ENCODE peak calls at places on chromosome 2, in six cellular contexts. P is fibroblast of lung, C is mucosa of descending colon, Y is K562, X is HFF-Myc, W is mesendoderm. E is an unnamed sample.
A peak's percentile ranks its signal among the peaks of the same experiment; 100 is the strongest.

GRCh38 chr2:84779781-84780180 is 101.1 kb downstream of the TRABD2A start:
- DNase-seq in P (no peak), C (no peak), X (no peak), W (no peak), Y (peak; percentile 19), E (no peak)

GRCh38 chr2:197309369-197310231 is 980 bp downstream of the ANKRD44 start:
- DNase-seq in W (peak; percentile 45), P (no peak), X (no peak), Y (no peak), C (peak; percentile 52), E (peak; percentile 6)

GRCh38 chr2:26486789-26487188 is 8.9 kb upstream of the OTOF start:
- DNase-seq in Y (no peak), P (no peak), C (no peak), X (no peak), W (no peak), E (no peak)

GRCh38 chr2:121455438-121455837 is 75.2 kb upstream of the RNU4ATAC start:
- DNase-seq in Y (peak; percentile 51), C (no peak), X (no peak), W (no peak), P (no peak), E (no peak)

GRCh38 chr2:233385489-233386044 is 31.3 kb downstream of the DGKD start:
- DNase-seq in C (no peak), W (no peak), X (no peak), Y (peak; percentile 33), P (peak; percentile 28), E (peak; percentile 10)

GRCh38 chr2:68251855-68252406 is 401 bp downstream of the PPP3R1 start:
- DNase-seq in X (no peak), C (no peak), P (no peak), W (peak; percentile 37), Y (peak; percentile 51), E (no peak)

GRCh38 chr2:149994057-149994728 is 406.6 kb upstream of the MMADHC start:
- DNase-seq in W (peak; percentile 16), X (peak; percentile 51), C (peak; percentile 52), P (peak; percentile 61), Y (no peak), E (peak; percentile 71)

GRCh38 chr2:26577442-26578433 is 63.4 kb downstream of the CIB4 start:
- DNase-seq in P (peak; percentile 55), C (peak; percentile 75), Y (peak; percentile 74), W (peak; percentile 75), X (peak; percentile 26), E (peak; percentile 39)

GRCh38 chr2:118658581-118659248 is 188.7 kb downstream of the EN1 start:
- DNase-seq in X (peak; percentile 71), P (no peak), W (no peak), C (no peak), Y (no peak), E (no peak)

GRCh38 chr2:118665784-118666529 is 181.5 kb downstream of the EN1 start:
- DNase-seq in W (no peak), C (no peak), P (no peak), X (no peak), Y (peak; percentile 51), E (no peak)

GRCh38 chr2:144570566-144570965 is 50.6 kb upstream of the ZEB2 start:
- DNase-seq in X (no peak), C (no peak), P (no peak), W (no peak), Y (no peak), E (no peak)

GRCh38 chr2:138123741-138124140 is 159.5 kb downstream of the HNMT start:
- DNase-seq in P (no peak), X (no peak), Y (no peak), C (no peak), W (peak; percentile 63), E (no peak)

GRCh38 chr2:151669585-151670081 is 64.6 kb downstream of the NEB start:
- DNase-seq in X (no peak), C (no peak), Y (peak; percentile 80), P (no peak), W (peak; percentile 54), E (no peak)

GRCh38 chr2:230614913-230615332 is 97.7 kb upstream of the CAB39 start:
- DNase-seq in P (no peak), W (no peak), C (peak; percentile 52), Y (peak; percentile 20), X (no peak), E (no peak)

GRCh38 chr2:73852020-73852419 is 23.3 kb downstream of the STAMBP start:
- DNase-seq in Y (peak; percentile 29), W (no peak), X (peak; percentile 31), P (peak; percentile 70), C (no peak), E (peak; percentile 63)

GRCh38 chr2:174198846-174199564 is 49.3 kb downstream of the OLA1 start:
- DNase-seq in Y (no peak), P (no peak), X (no peak), C (no peak), W (peak; percentile 59), E (no peak)
- H3K4me3 ChIP-seq in Y (no peak overlapping the region), P (no peak overlapping the region), X (no peak overlapping the region), C (no peak overlapping the region), W (no peak overlapping the region), E (no peak overlapping the region)

GRCh38 chr2:160380613-160381012 is 113.0 kb downstream of the RBMS1 start:
- DNase-seq in C (no peak), Y (no peak), W (no peak), X (no peak), P (no peak), E (no peak)
- H3K4me3 ChIP-seq in C (no peak overlapping the region), Y (no peak overlapping the region), W (no peak overlapping the region), X (no peak overlapping the region), P (no peak overlapping the region), E (no peak overlapping the region)

GRCh38 chr2:82795446-82795845 is 1663.6 kb downstream of the SUCLG1 start:
- DNase-seq in C (no peak), X (no peak), Y (no peak), W (no peak), P (peak; percentile 61), E (peak; percentile 61)
- H3K4me3 ChIP-seq in C (no peak overlapping the region), X (no peak overlapping the region), Y (no peak overlapping the region), W (no peak overlapping the region), P (no peak overlapping the region), E (no peak overlapping the region)

DNA sequence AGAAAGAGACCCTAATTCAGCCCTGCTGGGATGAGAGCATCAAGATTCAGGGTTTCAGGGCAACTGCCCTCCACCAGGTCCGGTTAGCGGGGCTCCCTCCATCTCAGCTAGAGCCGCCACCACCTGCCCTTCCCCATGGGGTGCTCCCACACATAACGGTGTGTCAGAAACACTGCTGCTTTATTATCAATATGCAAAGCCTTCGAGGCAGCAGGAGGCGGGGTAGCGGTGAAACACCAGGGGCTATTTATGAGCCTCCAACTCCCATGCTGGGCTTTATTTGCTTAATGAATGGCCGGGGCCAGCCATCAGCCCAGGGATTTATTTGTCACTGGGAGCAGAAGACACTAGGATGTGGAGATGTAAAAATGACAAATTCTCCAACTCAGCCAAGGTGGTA is 109.8 kb downstream of the GALNT14 start:
- DNase-seq in X (no peak), P (no peak), W (peak; percentile 13), C (no peak), Y (no peak), E (no peak)
- H3K4me3 ChIP-seq in X (no peak overlapping the region), P (no peak overlapping the region), W (no peak overlapping the region), C (no peak overlapping the region), Y (no peak overlapping the region), E (no peak overlapping the region)

DNA sequence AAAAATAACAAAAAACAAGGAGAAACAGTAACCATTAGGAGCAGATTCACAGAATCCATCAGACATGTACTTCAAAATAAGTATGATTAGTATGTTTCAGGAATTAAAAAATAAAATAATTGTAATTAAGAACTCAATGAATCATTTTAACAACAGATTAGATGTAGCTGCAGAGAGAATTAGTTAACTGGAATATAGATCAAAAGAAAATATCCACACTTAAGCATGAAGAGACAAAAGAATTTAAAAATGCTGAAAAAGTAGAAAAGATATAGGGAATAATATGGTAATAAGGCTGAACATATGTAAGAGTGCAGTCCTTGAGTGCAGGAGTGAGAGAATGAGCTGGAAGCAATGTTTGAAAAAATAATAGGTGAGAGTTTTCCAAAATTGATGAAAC is 24.1 kb upstream of the OR6B3 start:
- DNase-seq in P (no peak), C (no peak), Y (no peak), X (no peak), W (no peak), E (no peak)
- H3K4me3 ChIP-seq in P (no peak overlapping the region), C (no peak overlapping the region), Y (no peak overlapping the region), X (no peak overlapping the region), W (no peak overlapping the region), E (no peak overlapping the region)

DNA sequence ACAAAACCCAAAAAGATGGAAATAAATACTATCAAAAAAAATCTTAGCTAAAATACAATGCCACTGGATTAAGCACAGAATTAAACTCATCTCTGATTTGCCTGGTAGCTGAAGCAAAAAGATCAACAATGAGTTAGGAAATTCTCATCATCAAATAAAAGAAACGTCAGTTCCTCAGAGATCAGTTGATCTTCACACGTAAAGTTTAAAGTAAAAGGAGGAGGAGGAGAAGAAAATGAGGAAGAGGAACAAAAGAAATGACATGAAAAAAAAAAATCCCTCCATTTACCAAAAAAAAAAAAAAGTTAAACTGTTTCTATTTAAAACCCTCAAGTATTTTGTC is 22.6 kb downstream of the KLF7 start:
- DNase-seq in P (no peak), C (no peak), X (no peak), W (no peak), Y (no peak), E (no peak)
- H3K4me3 ChIP-seq in P (peak overlapping the region; percentile 41), C (no peak overlapping the region), X (no peak overlapping the region), W (no peak overlapping the region), Y (no peak overlapping the region), E (no peak overlapping the region)

GRCh38 chr2:23522726-23523410 is 137.9 kb downstream of the KLHL29 start:
- DNase-seq in P (no peak), X (no peak), W (no peak), Y (no peak), C (no peak), E (no peak)
- H3K4me3 ChIP-seq in P (no peak overlapping the region), X (no peak overlapping the region), W (no peak overlapping the region), Y (no peak overlapping the region), C (no peak overlapping the region), E (no peak overlapping the region)

GRCh38 chr2:216634317-216635148 is 1.3 kb downstream of the IGFBP2 start:
- DNase-seq in P (no peak), W (peak; percentile 42), C (no peak), X (no peak), Y (no peak), E (peak; percentile 33)

GRCh38 chr2:216633616-216634316 is 546 bp downstream of the IGFBP2 start:
- DNase-seq in X (no peak), W (peak; percentile 61), Y (no peak), C (peak; percentile 17), P (no peak), E (no peak)

GRCh38 chr2:216636570-216637450 is 3.6 kb downstream of the IGFBP2 start:
- DNase-seq in P (peak; percentile 56), X (peak; percentile 65), C (peak; percentile 82), Y (peak; percentile 34), W (peak; percentile 68), E (peak; percentile 62)

GRCh38 chr2:216635701-216636541 is 2.7 kb downstream of the IGFBP2 start:
- DNase-seq in P (no peak), W (peak; percentile 75), Y (no peak), C (no peak), X (no peak), E (no peak)

GRCh38 chr2:216635171-216635570 is 2.0 kb downstream of the IGFBP2 start:
- DNase-seq in C (no peak), Y (no peak), W (peak; percentile 37), X (no peak), P (no peak), E (peak; percentile 52)
- H3K4me3 ChIP-seq in C (no peak overlapping the region), Y (no peak overlapping the region), W (peak overlapping the region; percentile 21), X (peak overlapping the region; percentile 78), P (peak overlapping the region; percentile 49), E (peak overlapping the region; percentile 69)

GRCh38 chr2:11863513-11864328 is 117.3 kb downstream of the LPIN1 start:
- DNase-seq in P (peak; percentile 97), W (peak; percentile 93), C (peak; percentile 77), Y (peak; percentile 89), X (peak; percentile 63), E (peak; percentile 94)
- H3K4me3 ChIP-seq in P (peak overlapping the region; percentile 32), W (no peak overlapping the region), C (no peak overlapping the region), Y (no peak overlapping the region), X (no peak overlapping the region), E (peak overlapping the region; percentile 4)

GRCh38 chr2:188181035-188181434 is 110.6 kb upstream of the GULP1 start:
- DNase-seq in C (no peak), Y (no peak), W (no peak), X (no peak), P (peak; percentile 10), E (peak; percentile 9)
- H3K4me3 ChIP-seq in C (no peak overlapping the region), Y (no peak overlapping the region), W (no peak overlapping the region), X (no peak overlapping the region), P (no peak overlapping the region), E (no peak overlapping the region)